ENCODE peak calls at places on chromosomes 1 and 21, in eight cellular contexts. P is AG04450, O is SJSA1, L is GM23248, H is caudate nucleus, M is tibial artery, Y is RWPE1, G is stomach. K is an unnamed sample.

GRCh38 chr1:162619076-162619475 is 13.2 kb upstream of the DDR2 start:
- DNase-seq in Y (no peak), L (no peak), M (no peak), P (no peak), O (no peak), G (no peak), H (no peak), K (no peak)

GRCh38 chr1:177913762-177914540 is 55.9 kb downstream of the SEC16B start:
- DNase-seq in H (no peak), G (peak; percentile 65), Y (peak; percentile 45), L (peak; percentile 75), P (peak; percentile 24), O (no peak), M (no peak), K (no peak)

GRCh38 chr1:171142451-171143121 is 42.5 kb upstream of the FMO2 start:
- DNase-seq in G (no peak), Y (no peak), O (peak; percentile 49), P (peak; percentile 37), L (peak; percentile 58), H (no peak), M (peak; percentile 46), K (no peak)

GRCh38 chr1:200379431-200379755 is 30.4 kb downstream of the ZNF281 start:
- DNase-seq in Y (peak; percentile 94), O (no peak), L (peak; percentile 91), M (no peak), P (peak; percentile 73), H (no peak), G (no peak), K (no peak)

GRCh38 chr21:31332525-31332924 is 11.5 kb downstream of the TIAM1 start:
- DNase-seq in Y (no peak), H (no peak), P (no peak), O (no peak), M (no peak), L (no peak), G (no peak), K (no peak)

GRCh38 chr1:3020263-3020909 is 881 bp upstream of the ACTRT2 start:
- DNase-seq in M (peak; percentile 1), Y (no peak), P (no peak), L (no peak), G (no peak), O (no peak), H (no peak), K (no peak)

GRCh38 chr1:156407344-156407743 is 38.3 kb downstream of the RHBG start:
- DNase-seq in M (no peak), O (no peak), H (peak; percentile 32), P (no peak), L (no peak), Y (no peak), G (no peak), K (no peak)

GRCh38 chr1:167175901-167176300 is 44.8 kb upstream of the POU2F1 start:
- DNase-seq in G (no peak), H (no peak), O (no peak), Y (no peak), M (no peak), P (no peak), L (peak; percentile 3), K (no peak)

GRCh38 chr1:230286890-230287269 is 139.3 kb downstream of the PGBD5 start:
- DNase-seq in G (no peak), P (no peak), O (no peak), L (no peak), H (no peak), Y (no peak), M (no peak), K (no peak)

GRCh38 chr1:93154898-93155297 is 25.3 kb downstream of the TMED5 start:
- DNase-seq in Y (no peak), H (no peak), G (no peak), O (no peak), P (no peak), M (no peak), L (no peak), K (no peak)

GRCh38 chr1:228669401-228669695 is 65.9 kb upstream of the RHOU start:
- DNase-seq in Y (no peak), G (no peak), P (no peak), M (no peak), O (peak; percentile 6), H (no peak), L (no peak), K (no peak)

GRCh38 chr1:49677706-49678105 is 346.0 kb downstream of the AGBL4 start:
- DNase-seq in H (no peak), G (no peak), M (no peak), O (no peak), Y (no peak), P (no peak), L (no peak), K (no peak)

GRCh38 chr21:33567914-33568313 is 20.6 kb downstream of the DONSON start:
- DNase-seq in Y (no peak), O (no peak), P (no peak), H (no peak), G (no peak), M (no peak), L (no peak), K (no peak)

GRCh38 chr21:33569986-33570385 is 18.5 kb downstream of the DONSON start:
- DNase-seq in G (no peak), H (no peak), M (no peak), L (no peak), Y (no peak), O (no peak), P (no peak), K (no peak)

GRCh38 chr21:33562389-33562788 is 19.6 kb downstream of the SON start:
- DNase-seq in M (no peak), G (no peak), L (no peak), O (no peak), P (no peak), Y (no peak), H (no peak), K (no peak)

GRCh38 chr21:33561373-33561772 is 18.5 kb downstream of the SON start:
- DNase-seq in O (no peak), G (no peak), L (peak; percentile 35), H (no peak), M (no peak), Y (no peak), P (no peak), K (no peak)

GRCh38 chr21:33566514-33566913 is 22.0 kb downstream of the DONSON start:
- DNase-seq in O (no peak), Y (no peak), L (peak; percentile 50), M (no peak), P (no peak), G (no peak), H (no peak), K (no peak)
- H3K27ac ChIP-seq in O (no peak overlapping the region), Y (no peak overlapping the region), L (no peak overlapping the region), M (no peak overlapping the region), P (no peak overlapping the region), G (no peak overlapping the region), H (no peak overlapping the region), K (no peak overlapping the region)

GRCh38 chr21:45387506-45387905 is 17.5 kb upstream of the COL18A1 start:
- DNase-seq in P (no peak), L (no peak), O (no peak), G (no peak), H (no peak), M (peak; percentile 17), Y (no peak), K (no peak)

GRCh38 chr21:45385549-45386050 is 19.4 kb upstream of the COL18A1 start:
- DNase-seq in P (no peak), Y (no peak), L (no peak), H (no peak), M (peak; percentile 15), G (no peak), O (no peak), K (no peak)

GRCh38 chr21:45384656-45385548 is 20.1 kb upstream of the COL18A1 start:
- DNase-seq in G (no peak), M (peak; percentile 14), L (no peak), P (no peak), H (no peak), Y (no peak), O (no peak), K (no peak)

GRCh38 chr21:45386728-45387371 is 18.1 kb upstream of the COL18A1 start:
- DNase-seq in P (peak; percentile 87), L (peak; percentile 93), O (peak; percentile 75), G (no peak), M (peak; percentile 73), H (no peak), Y (no peak), K (no peak)

GRCh38 chr21:45386336-45386727 is 18.6 kb upstream of the COL18A1 start:
- DNase-seq in L (no peak), G (no peak), P (no peak), O (no peak), H (no peak), Y (no peak), M (peak; percentile 18), K (no peak)
- H3K27ac ChIP-seq in L (no peak overlapping the region), G (peak overlapping the region; percentile 51), P (peak overlapping the region; percentile 80), O (no peak overlapping the region), H (no peak overlapping the region), Y (no peak overlapping the region), M (peak overlapping the region; percentile 29), K (no peak overlapping the region)

GRCh38 chr21:37833301-37833700 is 83.0 kb downstream of the KCNJ6 start:
- DNase-seq in L (no peak), M (no peak), P (no peak), H (no peak), O (no peak), G (no peak), Y (no peak), K (no peak)

GRCh38 chr21:37837381-37837780 is 78.9 kb downstream of the KCNJ6 start:
- DNase-seq in M (no peak), L (no peak), Y (no peak), H (no peak), G (no peak), O (no peak), P (no peak), K (no peak)

DNA sequence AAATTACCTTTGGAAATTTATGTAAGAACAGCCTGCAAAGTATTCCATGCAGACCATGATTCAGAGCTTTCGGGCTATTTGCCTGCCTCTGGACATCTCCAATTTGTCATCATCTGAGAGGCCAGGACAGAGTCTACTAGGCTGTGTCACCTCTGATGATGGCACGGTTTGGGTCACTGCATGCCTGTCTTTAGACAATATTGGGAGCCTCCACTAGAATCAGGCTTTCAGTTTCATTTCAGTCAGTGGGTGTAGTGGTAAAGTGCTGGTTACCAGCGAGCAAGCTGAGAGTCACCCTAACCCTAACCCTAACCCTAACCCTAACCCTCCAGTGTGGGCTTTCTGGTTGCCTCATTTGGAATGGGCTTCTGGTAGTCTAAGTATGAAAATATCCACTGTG is 80.7 kb downstream of the KCNJ6 start:
- DNase-seq in P (no peak), Y (no peak), M (no peak), O (no peak), L (no peak), H (no peak), G (no peak), K (no peak)
- H3K27ac ChIP-seq in P (no peak overlapping the region), Y (no peak overlapping the region), M (no peak overlapping the region), O (no peak overlapping the region), L (no peak overlapping the region), H (no peak overlapping the region), G (no peak overlapping the region), K (no peak overlapping the region)

DNA sequence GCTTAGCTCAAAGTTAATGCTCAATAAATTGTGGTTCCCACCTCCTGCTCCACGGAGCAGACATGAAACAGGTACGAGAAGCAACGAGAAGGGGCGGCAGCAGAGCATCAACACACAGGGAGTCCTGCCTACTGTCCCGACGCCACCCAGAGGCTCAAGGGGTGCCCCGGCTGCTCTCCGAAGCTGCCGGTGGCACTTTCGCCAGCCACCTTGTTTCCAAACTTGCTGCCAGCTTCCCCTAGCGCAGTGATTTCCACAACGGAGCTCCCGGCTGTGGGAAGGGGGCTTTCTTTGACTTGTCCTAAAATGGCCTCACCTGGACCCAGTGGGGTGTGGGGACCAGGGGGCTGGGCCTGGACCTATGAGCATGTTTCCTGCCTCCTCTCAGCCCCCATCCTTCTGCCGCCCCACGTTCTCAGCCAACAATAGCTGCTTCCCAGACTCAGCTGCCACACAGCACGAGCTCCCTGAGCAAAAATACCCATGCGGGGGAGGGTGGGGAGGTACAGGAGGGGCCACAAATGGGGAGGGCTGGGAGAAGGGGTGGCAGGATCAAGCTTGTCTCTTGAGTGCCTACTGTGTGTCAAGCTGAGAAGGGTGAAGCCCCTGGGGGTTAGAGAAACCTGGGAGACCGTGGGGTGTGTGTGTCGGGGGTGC is 35.6 kb upstream of the ECE1 start:
- DNase-seq in Y (no peak), M (peak; percentile 69), G (no peak), L (no peak), O (no peak), P (no peak), H (no peak), K (no peak)
- H3K27ac ChIP-seq in Y (peak overlapping the region; percentile 98), M (peak overlapping the region; percentile 95), G (peak overlapping the region; percentile 91), L (peak overlapping the region; percentile 91), O (peak overlapping the region; percentile 69), P (peak overlapping the region; percentile 95), H (peak overlapping the region; percentile 83), K (peak overlapping the region; percentile 98)